ENCODE peak calls at places on chromosomes 13 and 19, in four cellular contexts. C is NCI-H69, K is iPS-NIHi11, P is body of pancreas. A is an unnamed sample.
A peak's percentile ranks its signal among the peaks of the same experiment; 100 is the strongest.

GRCh38 chr13:50130686-50131051 is 115.4 kb downstream of the KCNRG start:
- DNase-seq in C (peak; percentile 66), K (no peak), P (no peak), A (no peak)

GRCh38 chr19:55385236-55385748 is 440 bp upstream of the RPL28 start:
- DNase-seq in C (peak; percentile 98), K (peak; percentile 83), P (peak; percentile 92), A (peak; percentile 98)

GRCh38 chr13:111549464-111549863 is 229.0 kb downstream of the TEX29 start:
- DNase-seq in C (no peak), K (no peak), P (peak; percentile 25), A (peak; percentile 10)

GRCh38 chr13:40440990-40441820 is 225.2 kb downstream of the FOXO1 start:
- DNase-seq in C (no peak), K (peak; percentile 29), P (peak; percentile 90), A (no peak)

GRCh38 chr13:46728777-46729176 is 68.2 kb downstream of the ESD start:
- DNase-seq in C (peak; percentile 23), K (peak; percentile 67), P (no peak), A (peak; percentile 70)

GRCh38 chr19:36379510-36379819 is 464 bp upstream of the ZFP14 start:
- DNase-seq in C (no peak), K (no peak), P (no peak), A (no peak)

GRCh38 chr19:16199275-16199932 is 1.7 kb downstream of the AP1M1 start:
- DNase-seq in C (no peak), K (no peak), P (no peak), A (no peak)

GRCh38 chr13:102504002-102504401 is 92.8 kb upstream of the TPP2 start:
- DNase-seq in C (peak; percentile 75), K (no peak), P (no peak), A (no peak)

GRCh38 chr13:97327521-97328221 is 105.5 kb downstream of the MBNL2 start:
- DNase-seq in C (no peak), K (no peak), P (no peak), A (no peak)

GRCh38 chr13:29546662-29547061 is 48.8 kb downstream of the SLC7A1 start:
- DNase-seq in C (no peak), K (no peak), P (no peak), A (no peak)

GRCh38 chr13:32016631-32017030 is 14.9 kb upstream of the FRY start:
- DNase-seq in C (no peak), K (no peak), P (no peak), A (no peak)

GRCh38 chr19:12513531-12514061 is 29.0 kb upstream of the ZNF709 start:
- DNase-seq in C (no peak), K (peak; percentile 47), P (peak; percentile 21), A (no peak)

GRCh38 chr13:111521030-111521429 is 200.6 kb downstream of the TEX29 start:
- DNase-seq in C (no peak), K (no peak), P (no peak), A (no peak)